ENCODE peak calls at places on chromosomes 3 and 15, in six cellular contexts. J is transverse colon; L is Peyer's patch; M is right lobe of liver; B is fibroblast of lung; K is CD4-positive, CD25-positive, alpha-beta regulatory T cell. P is an unnamed sample. For H3K36me3, the result is how much of the 10 kb centered on the place peaks cover.

GRCh38 chr3:127064391-127065137 is 81.6 kb downstream of the PLXNA1 start:
- DNase-seq in J (no peak), L (no peak), M (no peak), B (peak), K (no peak), P (no peak)

GRCh38 chr3:145952541-145952940 is 208.4 kb downstream of the PLOD2 start:
- DNase-seq in J (no peak), L (no peak), M (no peak), B (peak), K (no peak), P (no peak)

GRCh38 chr3:50352762-50353161 is 2.1 kb downstream of the CYB561D2 start:
- DNase-seq in J (no peak), L (no peak), M (no peak), B (no peak), K (peak), P (no peak)

GRCh38 chr15:70525551-70525950 is 237.8 kb downstream of the UACA start:
- DNase-seq in J (no peak), L (no peak), M (no peak), B (no peak), K (no peak), P (no peak)

GRCh38 chr3:121477589-121477988 is 68.2 kb downstream of the POLQ start:
- DNase-seq in J (no peak), L (no peak), M (no peak), B (peak), K (no peak), P (no peak)

GRCh38 chr15:77510066-77511044 is 89.7 kb downstream of the HMG20A start:
- DNase-seq in J (no peak), L (no peak), M (no peak), B (no peak), K (no peak), P (no peak)

GRCh38 chr15:65318870-65319356 is 14.4 kb downstream of the RNU5B-1 start:
- DNase-seq in J (peak), L (peak), M (peak), B (peak), K (peak), P (peak)

GRCh38 chr3:115638991-115639390 is 15.7 kb downstream of the GAP43 start:
- DNase-seq in J (no peak), L (no peak), M (no peak), B (no peak), K (no peak), P (no peak)

GRCh38 chr3:5560199-5560598 is 372.7 kb downstream of the EDEM1 start:
- DNase-seq in J (no peak), L (no peak), M (no peak), B (no peak), K (no peak), P (no peak)

GRCh38 chr15:43285609-43286037 is 18.9 kb upstream of the TGM5 start:
- DNase-seq in J (peak), L (peak), M (no peak), B (peak), K (peak), P (peak)

GRCh38 chr3:52649461-52650210 is 36.1 kb downstream of the PBRM1 start:
- DNase-seq in J (no peak), L (no peak), M (no peak), B (no peak), K (no peak), P (no peak)

GRCh38 chr15:40593130-40593529 is 919 bp upstream of the KNL1 start:
- DNase-seq in J (no peak), L (no peak), M (no peak), B (no peak), K (peak), P (no peak)
- H3K4me3 ChIP-seq in J (no peak), L (no peak), M (no peak), B (no peak), K (peak), P (peak)

GRCh38 chr3:125003369-125003853 is 52.4 kb downstream of the HEG1 start:
- DNase-seq in J (peak), L (no peak), M (no peak), B (peak), K (no peak), P (peak)
- H3K36me3 ChIP-seq in J (under half), L (under half), M (under half), B (under half), K (half or more), P (half or more)

DNA sequence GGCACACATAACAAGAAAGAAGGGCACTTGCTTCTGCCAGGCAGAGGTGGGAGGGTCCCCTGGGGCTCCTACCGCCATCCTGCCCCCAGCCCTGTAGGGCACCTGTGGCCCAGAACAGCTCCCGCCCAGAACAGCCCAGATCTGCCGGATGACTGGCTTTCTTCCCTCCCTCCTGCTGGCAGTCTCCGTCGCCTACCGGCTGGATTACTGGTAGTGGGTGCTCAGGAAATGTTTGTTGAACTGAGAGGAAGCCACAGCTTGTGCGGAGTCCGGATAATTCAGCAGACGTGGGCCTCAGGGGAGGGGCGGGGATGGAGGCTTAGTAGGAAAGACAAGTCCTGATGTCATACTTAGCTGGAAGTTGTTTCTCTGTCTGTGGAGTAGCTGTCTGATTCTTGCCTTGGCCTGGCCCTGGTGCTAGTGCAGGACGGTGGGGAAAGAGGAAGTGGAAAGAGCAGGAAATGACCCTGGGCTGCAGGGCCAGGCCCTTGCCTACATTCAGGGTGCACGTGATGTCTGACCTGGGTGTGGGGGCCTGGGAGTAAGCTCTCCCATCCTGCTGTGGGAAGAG is 6.7 kb downstream of the CCDC9B start:
- DNase-seq in J (peak), L (peak), M (peak), B (peak), K (no peak), P (peak)
- H3K27ac ChIP-seq in J (peak), L (peak), M (peak), B (peak), K (no peak), P (no peak)

GRCh38 chr3:160758929-160759577 is 3.0 kb downstream of the PPM1L start:
- DNase-seq in J (no peak), L (no peak), M (no peak), B (no peak), K (no peak), P (no peak)

GRCh38 chr3:160755776-160756304 is at the start of gene PPM1L:
- DNase-seq in J (peak), L (peak), M (peak), B (peak), K (peak), P (peak)

GRCh38 chr3:160754855-160755747 is 930 bp upstream of the PPM1L start:
- DNase-seq in J (peak), L (peak), M (peak), B (peak), K (peak), P (peak)

GRCh38 chr3:160757624-160758106 is 1.6 kb downstream of the PPM1L start:
- DNase-seq in J (no peak), L (no peak), M (no peak), B (no peak), K (no peak), P (no peak)

GRCh38 chr3:160756907-160757623 is 1.0 kb downstream of the PPM1L start:
- DNase-seq in J (peak), L (no peak), M (peak), B (no peak), K (no peak), P (peak)
- H3K4me3 ChIP-seq in J (peak), L (peak), M (peak), B (peak), K (peak), P (peak)

GRCh38 chr3:9916346-9916733 is 558 bp upstream of the IL17RC start:
- DNase-seq in J (no peak), L (no peak), M (no peak), B (peak), K (no peak), P (peak)
- H3K36me3 ChIP-seq in J (under half), L (under half), M (under half), B (under half), K (under half), P (under half)

DNA sequence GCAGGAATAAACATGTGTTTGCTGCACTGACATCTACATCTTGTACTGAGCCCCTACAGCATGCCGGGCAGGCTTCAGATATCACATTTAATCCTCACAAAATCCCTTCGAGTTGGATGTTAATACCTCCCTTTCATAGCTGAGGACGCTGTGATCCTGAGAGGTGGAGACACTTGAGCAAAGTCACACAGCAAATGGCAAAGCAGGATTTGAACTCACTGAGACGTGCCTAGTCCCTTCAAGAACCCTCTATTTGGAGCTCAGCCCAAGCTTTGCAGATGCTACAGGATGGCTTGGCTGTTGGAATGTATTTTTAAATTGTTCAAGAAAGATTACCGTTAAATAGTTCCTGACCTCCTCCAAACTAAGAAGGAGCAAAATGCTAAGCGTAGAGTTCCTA is 64.6 kb upstream of the SLC6A6 start:
- DNase-seq in J (no peak), L (no peak), M (no peak), B (no peak), K (no peak), P (no peak)
- H3K27ac ChIP-seq in J (no peak), L (no peak), M (no peak), B (no peak), K (no peak), P (no peak)

GRCh38 chr3:94349310-94349848 is 286.5 kb downstream of the NSUN3 start:
- DNase-seq in J (no peak), L (no peak), M (no peak), B (no peak), K (no peak), P (no peak)
- H3K4me3 ChIP-seq in J (no peak), L (no peak), M (no peak), B (no peak), K (no peak), P (no peak)

GRCh38 chr3:16329792-16330061 is 64.7 kb downstream of the OXNAD1 start:
- DNase-seq in J (no peak), L (no peak), M (no peak), B (no peak), K (no peak), P (no peak)

GRCh38 chr3:16329036-16329791 is 64.2 kb downstream of the OXNAD1 start:
- DNase-seq in J (no peak), L (no peak), M (no peak), B (no peak), K (no peak), P (no peak)

GRCh38 chr3:16328124-16328523 is 63.1 kb downstream of the OXNAD1 start:
- DNase-seq in J (no peak), L (no peak), M (no peak), B (no peak), K (no peak), P (no peak)

GRCh38 chr3:16332904-16333426 is 68.0 kb downstream of the OXNAD1 start:
- DNase-seq in J (no peak), L (no peak), M (no peak), B (no peak), K (no peak), P (no peak)

GRCh38 chr3:16331319-16331883 is 66.4 kb downstream of the OXNAD1 start:
- DNase-seq in J (no peak), L (no peak), M (no peak), B (no peak), K (no peak), P (no peak)
- H3K36me3 ChIP-seq in J (under half), L (under half), M (under half), B (under half), K (half or more), P (under half)

GRCh38 chr15:39213385-39213840 is 367.5 kb upstream of the THBS1 start:
- DNase-seq in J (no peak), L (no peak), M (no peak), B (peak), K (no peak), P (peak)
- H3K27ac ChIP-seq in J (no peak), L (no peak), M (no peak), B (peak), K (no peak), P (peak)

GRCh38 chr3:119690043-119690656 is 12.7 kb upstream of the CFAP91 start:
- DNase-seq in J (no peak), L (no peak), M (no peak), B (peak), K (no peak), P (no peak)
- H3K4me3 ChIP-seq in J (no peak), L (no peak), M (no peak), B (no peak), K (no peak), P (no peak)